ENCODE peak calls at places on chromosomes 3 and 15, in four cellular contexts. T is HepG2, V is K562, Z is H1. F is an unnamed sample.

GRCh38 chr15:89383635-89384604 is 49.3 kb upstream of the POLG start:
- DNase-seq in Z (no peak), V (no peak), T (no peak), F (no peak)

GRCh38 chr3:189714991-189715961 is 84.1 kb downstream of the TP63 start:
- DNase-seq in Z (no peak), V (no peak), T (no peak), F (no peak)

GRCh38 chr3:138995706-138996105 is 10.4 kb downstream of the PRR23A start:
- DNase-seq in Z (no peak), V (no peak), T (no peak), F (no peak)

GRCh38 chr3:67635257-67635656 is 19.2 kb downstream of the SUCLG2 start:
- DNase-seq in V (no peak), Z (no peak), T (no peak), F (peak)

GRCh38 chr15:89140595-89140994 is 52.3 kb downstream of the ABHD2 start:
- DNase-seq in V (no peak), T (no peak), Z (no peak), F (no peak)

GRCh38 chr3:112009670-112010069 is 10.9 kb downstream of the TAGLN3 start:
- DNase-seq in Z (no peak), T (no peak), V (no peak), F (no peak)

GRCh38 chr3:38153986-38154608 is 11.2 kb upstream of the OXSR1 start:
- DNase-seq in V (no peak), T (no peak), Z (no peak), F (no peak)

GRCh38 chr3:20742903-20743302 is 556.9 kb upstream of the SGO1 start:
- DNase-seq in V (no peak), Z (no peak), T (no peak), F (no peak)

GRCh38 chr3:129248286-129248979 is 973 bp upstream of the COPG1 start:
- DNase-seq in Z (no peak), V (no peak), T (no peak), F (no peak)

GRCh38 chr15:99702895-99703602 is 30.2 kb downstream of the LYSMD4 start:
- DNase-seq in V (no peak), T (no peak), Z (no peak), F (no peak)

GRCh38 chr15:94015324-94015723 is 216.0 kb upstream of the MCTP2 start:
- DNase-seq in Z (no peak), T (no peak), V (no peak), F (no peak)

GRCh38 chr3:41111011-41111410 is 88.3 kb upstream of the CTNNB1 start:
- DNase-seq in T (peak), Z (no peak), V (no peak), F (no peak)

GRCh38 chr3:170473358-170473757 is 54.7 kb downstream of the CLDN11 start:
- DNase-seq in Z (no peak), T (no peak), V (no peak), F (no peak)

GRCh38 chr3:38006445-38006995 is 15.9 kb downstream of the VILL start:
- DNase-seq in V (no peak), Z (no peak), T (no peak), F (no peak)

GRCh38 chr15:83208357-83208661 is 686 bp upstream of the HDGFL3 start:
- DNase-seq in Z (no peak), T (no peak), V (no peak), F (no peak)

GRCh38 chr3:64530434-64531049 is 157.3 kb downstream of the ADAMTS9 start:
- DNase-seq in T (peak), Z (peak), V (peak), F (peak)

GRCh38 chr15:98671060-98672008 is 23.0 kb downstream of the IGF1R start:
- DNase-seq in Z (peak), T (peak), V (no peak), F (no peak)

GRCh38 chr15:61227269-61228024 is 1.7 kb downstream of the RORA start:
- DNase-seq in V (no peak), T (no peak), Z (no peak), F (peak)

GRCh38 chr3:182621435-182622240 is 171.7 kb upstream of the ATP11B start:
- DNase-seq in Z (no peak), T (no peak), V (no peak), F (no peak)

GRCh38 chr3:24168977-24169376 is 223.9 kb downstream of the NR1D2 start:
- DNase-seq in V (no peak), T (no peak), Z (no peak), F (no peak)

GRCh38 chr3:134685881-134686802 is 35.3 kb upstream of the KY start:
- DNase-seq in V (no peak), Z (no peak), T (no peak), F (no peak)

GRCh38 chr15:68213991-68214837 is 9.1 kb upstream of the CALML4 start:
- DNase-seq in T (no peak), Z (no peak), V (no peak), F (no peak)

GRCh38 chr3:172020763-172021162 is 18.6 kb upstream of the FNDC3B start:
- DNase-seq in V (no peak), Z (no peak), T (no peak), F (no peak)

GRCh38 chr15:78174398-78174797 is 25.2 kb downstream of the IDH3A start:
- DNase-seq in V (no peak), T (no peak), Z (no peak), F (no peak)

GRCh38 chr3:193831495-193832455 is 238.8 kb downstream of the OPA1 start:
- DNase-seq in Z (no peak), V (no peak), T (no peak), F (no peak)

GRCh38 chr15:47652213-47652852 is 65.0 kb upstream of the SEMA6D start:
- DNase-seq in V (no peak), T (no peak), Z (no peak), F (no peak)

DNA sequence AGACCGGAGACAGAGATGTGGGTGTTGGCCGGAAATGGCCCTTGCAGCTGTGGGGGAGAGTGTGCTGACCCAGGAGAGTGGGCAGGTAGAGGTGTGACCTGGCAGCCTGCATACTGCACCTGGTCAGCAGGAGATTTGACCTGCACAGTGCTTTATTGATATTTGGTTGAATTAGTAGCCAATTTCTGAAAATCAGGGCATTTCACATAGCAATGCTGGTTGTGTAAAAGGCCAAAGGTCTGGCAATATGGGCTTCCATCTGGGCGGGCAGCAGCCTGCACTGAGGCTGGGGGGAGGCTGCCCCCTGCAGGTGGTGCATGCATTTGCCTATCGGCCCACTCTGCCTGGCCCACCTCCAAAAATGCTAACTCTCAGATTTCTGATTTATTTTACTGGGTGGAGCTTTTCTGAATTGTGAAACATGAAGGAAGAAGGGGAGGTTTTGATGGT is 9.4 kb upstream of the MGLL start:
- DNase-seq in V (peak), Z (no peak), T (no peak), F (peak)
- TF ChIP-seq RAD21 in V (no peak), Z (peak), T (peak), F (peak)

DNA sequence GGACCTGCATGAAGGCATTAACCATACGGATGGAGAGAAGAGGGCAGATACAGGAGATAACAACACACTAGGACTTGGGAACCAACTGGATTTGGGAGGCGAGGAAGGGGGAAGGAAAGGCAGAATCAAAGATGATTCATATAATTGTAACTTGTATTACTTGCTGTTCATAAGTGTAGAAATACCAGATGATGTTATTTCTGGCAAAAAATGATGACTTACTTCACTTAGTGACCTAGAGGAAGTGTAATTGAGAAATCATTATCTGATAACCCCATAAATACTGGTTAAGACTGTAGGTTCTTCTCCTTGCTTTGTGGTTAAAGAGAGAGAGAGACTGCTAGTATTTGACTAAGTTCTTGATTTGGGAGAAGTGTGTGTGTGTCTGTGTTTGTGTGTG is 50.5 kb upstream of the GK5 start:
- DNase-seq in V (no peak), T (no peak), Z (no peak), F (no peak)
- TF ChIP-seq JUN in V (no peak), T (no peak), Z (no peak), F (no peak)

GRCh38 chr3:49636883-49637609 is 37.1 kb upstream of the APEH start:
- DNase-seq in V (no peak), T (no peak), Z (no peak), F (no peak)

GRCh38 chr3:49641292-49641691 is 32.9 kb upstream of the APEH start:
- DNase-seq in T (no peak), Z (no peak), V (no peak), F (no peak)

GRCh38 chr3:49639551-49639950 is 34.6 kb upstream of the APEH start:
- DNase-seq in T (no peak), Z (no peak), V (no peak), F (no peak)

GRCh38 chr3:49641921-49642707 is 32.0 kb upstream of the APEH start:
- DNase-seq in Z (no peak), V (no peak), T (no peak), F (no peak)

DNA sequence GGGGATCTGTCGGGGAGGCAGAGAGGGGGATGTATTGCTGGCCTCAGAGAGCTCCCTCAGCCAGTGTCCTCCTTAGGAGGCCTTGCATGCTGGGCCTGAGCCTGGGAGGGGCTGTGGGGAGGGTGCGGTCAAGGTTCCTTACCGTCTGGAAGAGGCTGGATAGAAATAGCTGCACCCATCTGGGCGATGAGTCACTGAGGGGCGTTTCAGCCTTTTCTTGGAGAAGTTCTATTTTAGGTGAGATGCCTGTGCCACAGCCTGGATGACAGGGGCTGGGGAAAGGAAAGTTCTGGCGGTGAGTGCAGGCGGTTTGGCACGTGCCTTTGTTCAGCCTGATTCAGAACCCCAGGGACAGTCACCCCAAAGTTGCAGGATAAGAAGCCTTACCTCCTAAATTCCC is 35.7 kb upstream of the APEH start:
- DNase-seq in V (peak), Z (no peak), T (no peak), F (peak)
- TF ChIP-seq HDAC2 in V (no peak), Z (no peak), T (no peak), F (no peak)

DNA sequence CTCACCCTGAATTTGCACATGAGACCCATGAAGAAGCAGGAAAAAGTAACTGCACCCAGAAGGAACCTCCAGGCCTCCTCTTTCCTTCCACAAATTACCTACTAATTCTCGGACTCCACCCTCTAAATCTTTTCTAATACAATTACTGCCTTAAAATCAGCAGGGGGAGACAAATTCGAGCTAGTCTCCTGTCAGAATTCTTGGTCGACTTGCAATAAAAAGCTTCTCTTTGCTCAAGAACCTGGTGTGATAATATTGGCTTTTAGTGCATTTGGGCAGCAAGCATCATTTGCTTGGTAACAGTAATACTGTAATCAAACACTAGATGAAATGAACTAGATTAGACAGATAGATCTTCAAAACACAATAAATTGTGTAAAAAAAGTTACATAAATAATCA is 281.9 kb downstream of the RAP2B start:
- DNase-seq in Z (no peak), V (no peak), T (peak), F (peak)
- TF ChIP-seq RAD21 in Z (peak), V (no peak), T (no peak), F (peak)

GRCh38 chr3:100009285-100010086 is 104.8 kb downstream of the FILIP1L start:
- DNase-seq in Z (no peak), T (no peak), V (no peak), F (no peak)
- TF ChIP-seq JUN in Z (no peak), T (no peak), V (no peak), F (no peak)

DNA sequence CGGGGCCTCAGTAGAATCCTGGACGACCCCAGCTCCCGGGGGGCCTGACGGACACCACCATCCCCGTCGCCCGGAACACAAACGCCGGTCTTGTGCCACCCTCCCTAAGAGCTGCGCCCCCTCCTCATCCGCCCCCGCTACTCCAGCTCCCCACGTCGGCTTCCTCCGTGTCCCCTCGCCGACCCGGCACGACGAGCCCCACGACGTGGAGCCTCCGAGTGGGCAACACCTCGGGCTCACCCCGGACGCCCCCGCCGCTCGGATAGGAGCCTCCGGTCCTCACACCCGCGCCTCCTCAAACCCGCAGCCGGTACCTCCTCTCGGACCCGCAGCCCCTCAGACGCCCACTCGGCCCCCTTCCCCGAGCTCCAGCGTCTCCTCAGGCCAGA is 525 bp downstream of the NPTN start:
- DNase-seq in V (no peak), Z (no peak), T (no peak), F (no peak)
- TF ChIP-seq HDAC2 in V (no peak), Z (no peak), T (no peak), F (no peak)

DNA sequence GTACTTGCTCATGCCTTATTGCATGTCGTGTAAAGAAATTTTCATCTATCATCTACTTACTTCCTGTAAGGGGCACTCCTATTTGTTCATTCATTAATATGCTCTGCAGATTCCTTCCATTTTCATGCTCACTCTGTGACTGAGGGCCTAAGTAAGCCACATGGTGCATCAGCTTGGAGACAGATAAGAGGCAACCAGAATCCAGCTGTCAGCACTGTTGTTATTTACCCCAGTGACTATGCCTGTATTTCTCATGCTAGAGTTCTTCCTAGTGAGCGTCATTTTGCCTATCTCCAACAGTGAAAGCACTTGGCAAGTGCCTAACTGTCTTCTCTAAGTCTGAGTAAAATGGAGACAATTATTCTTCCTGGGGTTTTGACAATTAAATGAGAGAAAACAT is 124.8 kb upstream of the ABI3BP start:
- DNase-seq in T (no peak), V (no peak), Z (no peak), F (no peak)
- TF ChIP-seq RAD21 in T (no peak), V (no peak), Z (no peak), F (no peak)

GRCh38 chr3:101903426-101903825 is 54.1 kb downstream of the NFKBIZ start:
- DNase-seq in V (no peak), Z (no peak), T (no peak), F (no peak)
- TF ChIP-seq JUN in V (no peak), Z (no peak), T (no peak), F (no peak)

GRCh38 chr3:99931059-99931458 is 113.4 kb downstream of the CMSS1 start:
- DNase-seq in Z (no peak), V (no peak), T (peak), F (no peak)

GRCh38 chr3:99928758-99929408 is 111.2 kb downstream of the CMSS1 start:
- DNase-seq in T (no peak), Z (no peak), V (no peak), F (no peak)

GRCh38 chr3:99927651-99928390 is 110.2 kb downstream of the CMSS1 start:
- DNase-seq in Z (no peak), V (no peak), T (no peak), F (no peak)

GRCh38 chr3:99925584-99925983 is 107.9 kb downstream of the CMSS1 start:
- DNase-seq in Z (no peak), V (no peak), T (no peak), F (peak)

DNA sequence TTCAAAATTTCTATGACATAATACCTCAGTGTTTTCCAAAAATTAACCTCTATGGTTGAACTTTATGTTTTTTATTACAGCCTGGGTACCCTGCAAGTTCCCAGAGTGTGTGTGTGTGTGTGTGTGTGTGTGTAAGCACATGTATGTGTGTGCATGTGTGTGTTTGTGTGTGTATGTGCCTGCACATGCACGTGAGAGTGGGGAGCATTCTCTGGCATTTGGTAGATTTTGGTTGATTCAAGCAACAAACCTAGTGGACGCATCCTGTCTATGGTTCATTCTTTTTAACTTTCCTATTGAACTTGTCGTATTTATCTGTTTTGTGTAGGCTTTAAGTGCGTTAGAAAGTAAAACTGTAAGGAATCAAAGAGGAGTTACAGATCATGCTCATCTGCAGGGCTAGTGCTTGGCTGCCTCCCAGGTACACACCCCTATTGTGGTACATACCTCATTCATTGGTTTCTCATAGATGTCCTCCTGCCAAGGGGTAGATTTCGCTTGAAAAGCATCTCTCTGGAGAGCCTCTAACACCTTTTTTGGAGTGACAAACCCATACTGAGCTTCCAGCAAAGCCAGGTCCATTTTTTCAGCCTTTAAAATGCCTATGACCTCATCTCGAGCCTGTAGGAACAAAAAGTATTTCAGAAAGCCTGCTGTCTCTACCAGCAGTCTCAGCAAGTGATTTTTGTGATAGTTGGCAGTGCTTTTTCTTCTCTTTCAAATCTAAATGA is 111.9 kb downstream of the CMSS1 start:
- DNase-seq in V (no peak), T (no peak), Z (no peak), F (no peak)
- TF ChIP-seq HDAC2 in V (no peak), T (no peak), Z (no peak), F (no peak)